ENCODE peak calls at places on chromosomes 7 and 10, in seven cellular contexts. O is psoas muscle; W is stimulated activated CD4-positive, alpha-beta T cell treated with anti-CD3 and anti-CD28 coated beads, TNF-alpha, amount 100 ng/mL, for 48 hours; D is transverse colon; P is AG08396; L is mesendoderm; J is neural progenitor cell. Q is an unnamed sample.

GRCh38 chr10:71998840-71999194 is 34.6 kb downstream of the CHST3 start:
- DNase-seq in J (no peak), L (peak), D (peak), W (no peak), O (peak), P (peak), Q (no peak)

GRCh38 chr7:96327429-96327828 is 5.5 kb upstream of the SLC25A13 start:
- DNase-seq in P (no peak), O (no peak), L (no peak), J (no peak), W (no peak), D (peak), Q (no peak)

GRCh38 chr10:105952153-105952552 is 1212.4 kb downstream of the SORCS1 start:
- DNase-seq in D (no peak), L (peak), O (no peak), J (peak), P (no peak), W (no peak), Q (no peak)

GRCh38 chr10:113169853-113170455 is 219.9 kb downstream of the TCF7L2 start:
- DNase-seq in D (no peak), W (no peak), L (no peak), J (no peak), O (no peak), P (no peak), Q (no peak)

GRCh38 chr10:16545126-16545736 is 23.6 kb upstream of the C1QL3 start:
- DNase-seq in D (no peak), L (peak), P (peak), W (no peak), O (no peak), J (peak), Q (no peak)

GRCh38 chr7:24786941-24787340 is 29.7 kb upstream of the GSDME start:
- DNase-seq in O (peak), W (peak), L (peak), D (no peak), P (peak), J (no peak), Q (no peak)

GRCh38 chr7:103395071-103395470 is 47.6 kb downstream of the PSMC2 start:
- DNase-seq in J (no peak), D (no peak), W (no peak), P (no peak), L (no peak), O (no peak), Q (no peak)

GRCh38 chr10:22481687-22482539 is 136.6 kb downstream of the SPAG6 start:
- DNase-seq in J (no peak), O (no peak), W (no peak), L (peak), P (no peak), D (no peak), Q (no peak)

GRCh38 chr7:116570306-116570705 is 45.5 kb downstream of the CAV1 start:
- DNase-seq in W (no peak), J (no peak), O (no peak), L (no peak), P (no peak), D (no peak), Q (no peak)

GRCh38 chr10:87761892-87762291 is 56.1 kb downstream of the ATAD1 start:
- DNase-seq in D (no peak), W (peak), O (no peak), P (no peak), L (peak), J (no peak), Q (no peak)

GRCh38 chr7:25246306-25246705 is 18.0 kb upstream of the NPVF start:
- DNase-seq in D (no peak), O (no peak), J (no peak), L (no peak), P (no peak), W (no peak), Q (no peak)

GRCh38 chr10:58436071-58436470 is 50.9 kb downstream of the TFAM start:
- DNase-seq in O (no peak), W (no peak), P (no peak), L (peak), D (no peak), J (no peak), Q (no peak)

GRCh38 chr10:91296471-91296870 is 76.0 kb downstream of the PCGF5 start:
- DNase-seq in J (peak), L (peak), W (no peak), D (no peak), P (no peak), O (no peak), Q (no peak)

GRCh38 chr7:159027091-159027802 is 117.4 kb downstream of the VIPR2 start:
- DNase-seq in L (peak), J (peak), D (peak), W (no peak), O (no peak), P (peak), Q (no peak)

GRCh38 chr10:88386204-88386877 is 196.8 kb downstream of the RNLS start:
- DNase-seq in P (no peak), D (no peak), L (peak), W (no peak), J (no peak), O (no peak), Q (no peak)

GRCh38 chr7:136104269-136104603 is 127.1 kb upstream of the MTPN start:
- DNase-seq in L (no peak), J (no peak), P (no peak), O (no peak), W (no peak), D (no peak), Q (no peak)

GRCh38 chr10:83218205-83218604 is 921.1 kb upstream of the GHITM start:
- DNase-seq in P (no peak), J (peak), W (no peak), D (no peak), O (no peak), L (peak), Q (no peak)

GRCh38 chr10:84429926-84430520 is 101.6 kb downstream of the CCSER2 start:
- DNase-seq in J (peak), L (peak), D (peak), O (peak), W (peak), P (peak), Q (peak)

GRCh38 chr7:2522780-2523433 is 3.3 kb downstream of the LFNG start:
- DNase-seq in J (peak), P (no peak), O (no peak), D (peak), L (peak), W (no peak), Q (no peak)

GRCh38 chr10:43160067-43160918 is 22.0 kb downstream of the CSGALNACT2 start:
- DNase-seq in L (no peak), P (peak), J (no peak), O (no peak), D (no peak), W (peak), Q (no peak)

GRCh38 chr10:78248651-78249464 is 215.2 kb downstream of the RPS24 start:
- DNase-seq in W (no peak), L (no peak), D (no peak), O (peak), J (no peak), P (peak), Q (no peak)

GRCh38 chr10:129773359-129773990 is 190.6 kb downstream of the EBF3 start:
- DNase-seq in P (no peak), L (no peak), W (no peak), J (no peak), D (no peak), O (no peak), Q (peak)

GRCh38 chr7:140144821-140145220 is 32.0 kb downstream of the KDM7A start:
- DNase-seq in J (no peak), W (no peak), D (no peak), O (no peak), L (no peak), P (no peak), Q (no peak)

GRCh38 chr10:103855424-103855823 is at the start of gene SH3PXD2A:
- DNase-seq in D (peak), O (peak), W (no peak), P (peak), L (peak), J (peak), Q (peak)

GRCh38 chr10:29411666-29412335 is 122.9 kb downstream of the LYZL1 start:
- DNase-seq in O (no peak), P (no peak), W (no peak), J (no peak), L (no peak), D (no peak), Q (no peak)

GRCh38 chr7:70693300-70693689 is 438.6 kb upstream of the GALNT17 start:
- DNase-seq in W (no peak), J (no peak), L (no peak), D (no peak), P (peak), O (peak), Q (peak)

GRCh38 chr10:44956176-44956575 is 3.4 kb upstream of the RASSF4 start:
- DNase-seq in O (no peak), D (no peak), W (no peak), P (no peak), J (no peak), L (no peak), Q (no peak)

GRCh38 chr7:6402741-6403140 is 45.0 kb downstream of the DAGLB start:
- DNase-seq in O (no peak), L (no peak), W (no peak), J (no peak), D (no peak), P (no peak), Q (no peak)

GRCh38 chr7:105011771-105012502 is 2.1 kb upstream of the KMT2E start:
- DNase-seq in D (peak), L (no peak), J (no peak), O (no peak), P (no peak), W (no peak), Q (peak)

GRCh38 chr10:89158446-89158845 is 48.7 kb downstream of the CH25H start:
- DNase-seq in O (no peak), P (no peak), W (no peak), D (no peak), L (no peak), J (no peak), Q (no peak)

GRCh38 chr7:39453743-39454355 is 112.4 kb upstream of the YAE1 start:
- DNase-seq in P (peak), L (peak), D (peak), J (peak), W (peak), O (no peak), Q (no peak)

GRCh38 chr10:7085913-7086589 is 324.8 kb downstream of the SFMBT2 start:
- DNase-seq in P (peak), J (peak), L (peak), W (no peak), D (no peak), O (no peak), Q (no peak)

GRCh38 chr7:36784991-36785940 is 61.0 kb upstream of the AOAH start:
- DNase-seq in J (no peak), L (no peak), P (no peak), W (peak), D (peak), O (peak), Q (no peak)

GRCh38 chr10:58644311-58644710 is 131.6 kb downstream of the BICC1 start:
- DNase-seq in D (no peak), P (no peak), O (no peak), L (no peak), J (no peak), W (no peak), Q (no peak)

GRCh38 chr10:3486346-3487065 is 298.5 kb downstream of the KLF6 start:
- DNase-seq in W (no peak), J (peak), D (peak), P (no peak), O (no peak), L (peak), Q (no peak)

GRCh38 chr10:43219848-43220247 is 47.0 kb downstream of the RASGEF1A start:
- DNase-seq in L (no peak), J (no peak), P (no peak), D (no peak), W (no peak), O (peak), Q (peak)